ENCODE peak calls at places on chromosome 18, in six cellular contexts. C is heart left ventricle, X is tibial artery, B is HCT116, H is adrenal gland, G is HepG2. E is an unnamed sample.

GRCh38 chr18:36532394-36532793 is 234.9 kb downstream of the FHOD3 start:
- DNase-seq in C (no peak), X (no peak), B (no peak), H (no peak), G (no peak), E (peak; percentile 82)

GRCh38 chr18:28476302-28476701 is 299.4 kb upstream of the CDH2 start:
- DNase-seq in C (no peak), X (no peak), B (no peak), H (no peak), G (no peak), E (no peak)

GRCh38 chr18:50783553-50783952 is 36.3 kb downstream of the MRO start:
- DNase-seq in C (no peak), X (no peak), B (no peak), H (no peak), G (no peak), E (no peak)

GRCh38 chr18:78406743-78407455 is 572.7 kb upstream of the SALL3 start:
- DNase-seq in C (no peak), X (no peak), B (no peak), H (no peak), G (no peak), E (no peak)

GRCh38 chr18:59087391-59087790 is 52.3 kb upstream of the SEC11C start:
- DNase-seq in C (no peak), X (no peak), B (no peak), H (no peak), G (no peak), E (no peak)

GRCh38 chr18:55839350-55839749 is 251.4 kb upstream of the TCF4 start:
- DNase-seq in C (no peak), X (no peak), B (no peak), H (no peak), G (no peak), E (peak; percentile 88)

GRCh38 chr18:31099490-31100230 is 2.6 kb downstream of the DSC2 start:
- DNase-seq in C (no peak), X (no peak), B (no peak), H (no peak), G (no peak), E (no peak)

GRCh38 chr18:38575648-38576047 is 1010.0 kb upstream of the CELF4 start:
- DNase-seq in C (no peak), X (no peak), B (no peak), H (no peak), G (no peak), E (no peak)

DNA sequence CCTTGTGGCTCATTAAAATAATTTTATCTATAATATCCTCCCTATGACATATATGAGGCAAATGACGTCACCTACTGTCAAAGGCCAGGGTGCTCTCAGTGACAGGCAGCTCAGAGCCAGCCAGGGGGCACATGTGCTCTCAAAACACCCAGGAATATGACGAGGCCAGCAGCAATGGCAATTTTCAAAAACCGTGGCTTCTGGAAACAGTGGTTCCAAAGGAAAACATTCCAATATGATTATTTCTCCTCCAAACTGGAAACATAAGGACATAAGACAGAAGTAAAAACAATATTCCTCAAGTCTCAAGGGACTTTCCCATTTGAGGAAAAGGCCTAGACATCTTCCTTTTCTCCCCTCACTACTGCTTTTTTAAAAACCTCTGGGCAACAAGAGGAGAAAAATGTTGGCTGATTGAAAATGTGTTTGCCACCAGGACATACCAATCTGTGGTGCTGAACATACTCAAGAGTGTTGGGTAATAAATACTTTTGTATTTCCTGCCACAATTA is 40.8 kb downstream of the RNF152 start:
- DNase-seq in C (no peak), X (no peak), B (no peak), H (no peak), G (no peak), E (peak; percentile 43)
- TF ChIP-seq CTCF in C (no peak), X (no peak), B (no peak), H (no peak), G (no peak), E (no peak)

DNA sequence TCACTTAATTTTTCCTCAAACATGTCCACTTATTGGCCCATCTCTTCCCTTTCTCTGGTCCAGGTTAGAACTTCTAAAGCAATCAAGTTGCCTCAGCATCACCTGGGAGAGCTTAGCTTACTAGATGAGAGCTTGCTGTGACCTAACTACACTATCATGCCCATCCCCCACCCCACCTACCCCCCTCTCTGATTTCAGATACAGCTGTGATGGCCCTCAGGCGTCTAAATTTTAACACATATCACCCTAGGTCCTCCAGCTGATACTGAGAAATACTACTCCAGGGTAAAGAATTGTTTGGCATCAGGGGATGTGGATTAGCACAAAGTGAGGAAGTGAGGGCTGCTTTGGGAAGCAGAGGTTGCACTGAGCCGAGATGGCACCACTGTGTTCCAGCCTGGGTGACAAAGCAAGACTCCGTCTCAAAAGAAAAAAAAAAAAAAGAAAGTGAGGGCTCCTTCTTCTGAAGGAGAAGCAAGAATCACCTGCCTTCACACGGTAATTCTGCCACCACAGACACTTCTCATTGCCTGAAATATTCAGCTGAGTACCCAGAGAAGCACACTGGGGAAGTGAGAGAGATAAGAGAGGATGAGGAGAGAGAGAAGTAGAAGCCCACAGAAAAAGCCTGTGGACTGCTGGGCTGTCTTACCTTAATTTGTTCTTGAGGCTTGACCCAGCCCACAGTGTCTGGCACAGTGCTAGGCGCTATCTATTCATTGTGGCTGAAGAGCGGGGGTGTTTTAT is 263.4 kb downstream of the ASXL3 start:
- DNase-seq in C (no peak), X (no peak), B (no peak), H (no peak), G (no peak), E (no peak)
- H3K4me1 ChIP-seq in C (no peaks in the 10 kb centered on the region), X (peaks cover 7% of the 10 kb centered on the region), B (no peaks in the 10 kb centered on the region), H (no peaks in the 10 kb centered on the region), G (no peaks in the 10 kb centered on the region), E (no peaks in the 10 kb centered on the region)

GRCh38 chr18:57705861-57706590 is 84.4 kb upstream of the NARS1 start:
- DNase-seq in C (no peak), X (no peak), B (no peak), H (no peak), G (no peak), E (no peak)
- TF ChIP-seq CTCF in C (no peak), X (no peak), B (no peak), H (no peak), G (no peak), E (no peak)

DNA sequence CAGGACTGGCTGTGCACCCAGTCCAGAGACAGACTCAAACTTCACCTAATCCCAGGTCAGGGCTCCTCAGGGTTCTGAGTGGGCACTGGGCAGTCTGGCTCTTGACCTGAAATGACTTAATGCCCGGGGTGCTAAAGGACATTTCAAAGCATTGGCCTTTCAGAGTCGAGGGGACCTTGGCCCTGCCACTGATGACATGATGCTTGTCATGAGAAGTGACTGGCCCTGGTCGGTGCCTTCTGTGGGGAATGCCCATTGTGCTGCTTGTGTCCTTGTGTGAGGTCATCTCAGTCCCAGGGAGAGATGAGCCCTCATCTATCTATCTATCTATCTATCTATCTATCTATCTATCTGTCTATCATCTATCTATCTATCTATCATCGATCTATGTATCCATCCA is 81.3 kb downstream of the CTAGE1 start:
- DNase-seq in C (no peak), X (no peak), B (no peak), H (no peak), G (no peak), E (no peak)
- H3K4me1 ChIP-seq in C (peaks cover 31% of the 10 kb centered on the region), X (peaks cover 18% of the 10 kb centered on the region), B (no peaks in the 10 kb centered on the region), H (peaks cover 29% of the 10 kb centered on the region), G (no peaks in the 10 kb centered on the region), E (no peaks in the 10 kb centered on the region)

GRCh38 chr18:60732146-60732545 is 359.6 kb upstream of the MC4R start:
- DNase-seq in C (no peak), X (no peak), B (no peak), H (no peak), G (no peak), E (no peak)
- TF ChIP-seq CTCF in C (no peak), X (no peak), B (no peak), H (no peak), G (no peak), E (no peak)

GRCh38 chr18:79440316-79440715 is 44.6 kb downstream of the NFATC1 start:
- DNase-seq in C (no peak), X (no peak), B (no peak), H (no peak), G (no peak), E (no peak)

GRCh38 chr18:79442508-79443221 is 46.9 kb downstream of the NFATC1 start:
- DNase-seq in C (no peak), X (no peak), B (no peak), H (no peak), G (no peak), E (no peak)

GRCh38 chr18:79439201-79440023 is 43.7 kb downstream of the NFATC1 start:
- DNase-seq in C (no peak), X (no peak), B (no peak), H (no peak), G (no peak), E (peak; percentile 70)

GRCh38 chr18:79441261-79441819 is 45.6 kb downstream of the NFATC1 start:
- DNase-seq in C (no peak), X (no peak), B (no peak), H (no peak), G (no peak), E (no peak)

DNA sequence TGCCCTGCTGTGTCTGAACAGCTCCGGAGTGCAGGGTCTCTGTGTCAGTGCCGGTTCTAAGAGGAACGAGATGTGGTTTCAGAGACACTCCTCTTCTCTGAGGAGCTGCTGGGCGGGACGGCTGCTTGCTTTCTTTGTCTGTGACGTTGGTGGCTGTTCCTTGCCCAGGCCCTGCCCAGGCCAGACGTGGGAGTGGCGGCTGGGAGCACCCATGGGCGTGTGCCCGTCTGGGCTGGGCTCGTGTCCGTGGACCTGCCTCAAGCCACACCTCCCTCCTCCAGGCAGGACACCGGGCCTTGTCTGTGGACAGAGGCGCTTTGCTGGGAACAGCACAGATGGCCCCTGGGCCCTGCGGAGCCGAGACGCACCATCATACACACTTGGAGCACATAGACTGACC is 45.0 kb downstream of the NFATC1 start:
- DNase-seq in C (no peak), X (no peak), B (no peak), H (no peak), G (no peak), E (no peak)
- H3K4me1 ChIP-seq in C (no peaks in the 10 kb centered on the region), X (peaks cover 21% of the 10 kb centered on the region), B (no peaks in the 10 kb centered on the region), H (no peaks in the 10 kb centered on the region), G (no peaks in the 10 kb centered on the region), E (no peaks in the 10 kb centered on the region)

GRCh38 chr18:9810994-9811393 is 74.8 kb upstream of the TXNDC2 start:
- DNase-seq in C (peak; percentile 55), X (peak; percentile 70), B (no peak), H (peak; percentile 23), G (no peak), E (no peak)
- TF ChIP-seq CTCF in C (peak; percentile 26), X (peak; percentile 19), B (peak; percentile 15), H (no peak), G (peak; percentile 13), E (no peak)

DNA sequence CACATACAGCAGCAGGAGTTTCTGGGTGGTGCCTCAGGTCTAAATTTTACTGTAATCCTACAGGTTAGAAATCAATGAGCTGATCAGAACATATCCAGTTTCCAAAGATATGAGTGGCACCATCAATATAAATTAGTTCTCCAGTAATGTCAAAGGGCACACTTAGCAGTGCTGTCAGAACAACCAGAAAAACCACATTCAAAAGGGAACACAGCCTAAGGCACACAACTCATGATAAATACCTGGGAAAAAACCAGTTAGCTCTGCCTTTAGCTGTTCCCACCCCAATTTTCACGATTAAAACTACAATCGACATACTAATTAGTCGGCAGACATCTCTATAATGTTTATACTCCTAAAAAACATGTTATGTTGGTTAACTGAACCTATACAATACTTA is 31.5 kb downstream of the ATP8B1 start:
- DNase-seq in C (no peak), X (no peak), B (no peak), H (no peak), G (no peak), E (no peak)
- H3K4me1 ChIP-seq in C (peaks cover 82% of the 10 kb centered on the region), X (peaks cover 65% of the 10 kb centered on the region), B (peaks cover 63% of the 10 kb centered on the region), H (peaks cover 31% of the 10 kb centered on the region), G (peaks cover 39% of the 10 kb centered on the region), E (peaks cover 18% of the 10 kb centered on the region)